ENCODE peak calls at places on chromosomes 5 and 9, in four cellular contexts. One of them, this sample, is unnamed.
A peak's percentile ranks its signal among the peaks of the same experiment; 100 is the strongest.

GRCh38 chr9:72193478-72193881 is 44.2 kb downstream of the GDA start:
- DNase-seq in IMR-90: no peak
- DNase-seq in H9: peak; percentile 36
- DNase-seq in H1: no peak
- DNase-seq in this sample: peak; percentile 22

GRCh38 chr5:159262472-159262858 is 625 bp upstream of the UBLCP1 start:
- DNase-seq in IMR-90: peak; percentile 45
- DNase-seq in H9: no peak
- DNase-seq in H1: no peak
- DNase-seq in this sample: no peak

GRCh38 chr9:127862075-127863011 is 7.9 kb upstream of the ENG start:
- DNase-seq in IMR-90: no peak
- DNase-seq in H9: no peak
- DNase-seq in H1: no peak
- DNase-seq in this sample: no peak

GRCh38 chr9:106307670-106308069 is 555.3 kb upstream of the ZNF462 start:
- DNase-seq in IMR-90: no peak
- DNase-seq in H9: no peak
- DNase-seq in H1: no peak
- DNase-seq in this sample: no peak

GRCh38 chr5:124752854-124753720 is 6.6 kb upstream of the ZNF608 start:
- DNase-seq in IMR-90: no peak
- DNase-seq in H9: no peak
- DNase-seq in H1: no peak
- DNase-seq in this sample: peak; percentile 88

GRCh38 chr5:165410476-165410875 is 1905.1 kb downstream of the MAT2B start:
- DNase-seq in IMR-90: no peak
- DNase-seq in H9: no peak
- DNase-seq in H1: no peak
- DNase-seq in this sample: no peak

GRCh38 chr5:171850354-171850947 is 64.8 kb downstream of the SMIM23 start:
- DNase-seq in IMR-90: no peak
- DNase-seq in H9: peak; percentile 69
- DNase-seq in H1: no peak
- DNase-seq in this sample: peak; percentile 90

GRCh38 chr5:139833525-139833924 is 37.9 kb downstream of the PSD2 start:
- DNase-seq in IMR-90: no peak
- DNase-seq in H9: no peak
- DNase-seq in H1: no peak
- DNase-seq in this sample: no peak

GRCh38 chr5:168364738-168365550 is 73.5 kb downstream of the WWC1 start:
- DNase-seq in IMR-90: peak; percentile 63
- DNase-seq in H9: peak; percentile 65
- DNase-seq in H1: peak; percentile 57
- DNase-seq in this sample: peak; percentile 86

GRCh38 chr9:110125207-110125751 is 82.7 kb downstream of the C9orf152 start:
- DNase-seq in IMR-90: peak; percentile 98
- DNase-seq in H9: peak; percentile 88
- DNase-seq in H1: peak; percentile 69
- DNase-seq in this sample: peak; percentile 94

GRCh38 chr5:13957032-13957645 is 12.7 kb upstream of the DNAH5 start:
- DNase-seq in IMR-90: peak; percentile 78
- DNase-seq in H9: no peak
- DNase-seq in H1: no peak
- DNase-seq in this sample: peak; percentile 74

GRCh38 chr5:56402273-56403223 is 169.4 kb upstream of the ANKRD55 start:
- DNase-seq in IMR-90: no peak
- DNase-seq in H9: no peak
- DNase-seq in H1: no peak
- DNase-seq in this sample: peak; percentile 52

GRCh38 chr5:140632366-140633080 is 452 bp downstream of the CD14 start:
- DNase-seq in IMR-90: peak; percentile 54
- DNase-seq in H9: no peak
- DNase-seq in H1: no peak
- DNase-seq in this sample: no peak

GRCh38 chr5:150235548-150235895 is 45.7 kb downstream of the SLC6A7 start:
- DNase-seq in IMR-90: no peak
- DNase-seq in H9: no peak
- DNase-seq in H1: no peak
- DNase-seq in this sample: no peak

GRCh38 chr9:15070716-15071115 is 160.5 kb upstream of the FREM1 start:
- DNase-seq in IMR-90: no peak
- DNase-seq in H9: no peak
- DNase-seq in H1: no peak
- DNase-seq in this sample: no peak

GRCh38 chr5:145471831-145472616 is 363.1 kb downstream of the PRELID2 start:
- DNase-seq in IMR-90: peak; percentile 36
- DNase-seq in H9: no peak
- DNase-seq in H1: no peak
- DNase-seq in this sample: peak; percentile 61

GRCh38 chr9:101758300-101758930 is 20.0 kb upstream of the GRIN3A start:
- DNase-seq in IMR-90: no peak
- DNase-seq in H9: no peak
- DNase-seq in H1: no peak
- DNase-seq in this sample: no peak

GRCh38 chr9:34993502-34994428 is 4.2 kb downstream of the DNAJB5 start:
- DNase-seq in IMR-90: peak; percentile 61
- DNase-seq in H9: peak; percentile 78
- DNase-seq in H1: no peak
- DNase-seq in this sample: peak; percentile 93

GRCh38 chr5:91126448-91126847 is 256.7 kb downstream of the ARRDC3 start:
- DNase-seq in IMR-90: peak; percentile 94
- DNase-seq in H9: no peak
- DNase-seq in H1: no peak
- DNase-seq in this sample: no peak

GRCh38 chr5:5335708-5336211 is 86.7 kb upstream of the ICE1 start:
- DNase-seq in IMR-90: peak; percentile 29
- DNase-seq in H9: no peak
- DNase-seq in H1: no peak
- DNase-seq in this sample: peak; percentile 45

GRCh38 chr9:68446836-68447235 is 90.4 kb downstream of the PGM5 start:
- DNase-seq in IMR-90: peak; percentile 44
- DNase-seq in H9: no peak
- DNase-seq in H1: no peak
- DNase-seq in this sample: no peak

GRCh38 chr5:151553130-151553670 is 37.9 kb downstream of the FAT2 start:
- DNase-seq in IMR-90: no peak
- DNase-seq in H9: no peak
- DNase-seq in H1: no peak
- DNase-seq in this sample: no peak

GRCh38 chr5:80705216-80705769 is 50.5 kb upstream of the DHFR start:
- DNase-seq in IMR-90: no peak
- DNase-seq in H9: no peak
- DNase-seq in H1: no peak
- DNase-seq in this sample: no peak

DNA sequence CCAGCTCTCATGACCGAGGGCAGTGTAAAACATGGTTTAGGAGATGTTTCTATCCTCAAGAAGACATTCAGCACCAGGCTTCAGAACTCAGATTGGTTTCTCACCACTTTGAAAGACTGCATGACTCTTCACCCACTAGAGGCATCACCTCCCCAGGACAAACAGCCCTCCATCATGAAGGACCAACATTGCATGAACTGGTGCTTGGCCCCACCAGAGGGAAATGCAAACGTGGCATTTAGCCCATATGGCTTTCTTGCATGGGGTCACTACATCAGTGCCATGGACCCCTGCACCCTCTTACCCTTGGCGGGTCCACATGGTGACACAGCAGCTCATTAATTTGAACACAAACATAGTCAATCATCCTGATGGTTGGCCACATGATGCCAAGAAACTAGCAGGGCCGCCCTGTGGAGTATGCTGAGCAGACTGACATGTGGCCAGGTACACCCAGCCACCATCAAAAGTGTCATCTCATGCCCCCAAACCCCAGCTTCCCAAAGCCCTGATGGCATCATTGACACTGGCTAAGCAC is 129.5 kb upstream of the FSTL4 start:
- DNase-seq in IMR-90: no peak
- DNase-seq in H9: no peak
- DNase-seq in H1: no peak
- DNase-seq in this sample: no peak
- H4K5ac ChIP-seq in IMR-90: no peak overlapping the region
- H4K5ac ChIP-seq in H9: no peak overlapping the region
- H4K5ac ChIP-seq in H1: no peak overlapping the region
- H4K5ac ChIP-seq in this sample: no peak overlapping the region

GRCh38 chr5:115461093-115461492 is 83.5 kb downstream of the FEM1C start:
- DNase-seq in IMR-90: no peak
- DNase-seq in H9: no peak
- DNase-seq in H1: no peak
- DNase-seq in this sample: no peak

GRCh38 chr5:115461506-115462290 is 82.9 kb downstream of the FEM1C start:
- DNase-seq in IMR-90: peak; percentile 90
- DNase-seq in H9: no peak
- DNase-seq in H1: no peak
- DNase-seq in this sample: no peak

GRCh38 chr5:115457985-115458384 is 86.6 kb downstream of the FEM1C start:
- DNase-seq in IMR-90: no peak
- DNase-seq in H9: no peak
- DNase-seq in H1: no peak
- DNase-seq in this sample: peak; percentile 20

GRCh38 chr5:115459844-115460243 is 84.7 kb downstream of the FEM1C start:
- DNase-seq in IMR-90: peak; percentile 61
- DNase-seq in H9: no peak
- DNase-seq in H1: no peak
- DNase-seq in this sample: no peak

DNA sequence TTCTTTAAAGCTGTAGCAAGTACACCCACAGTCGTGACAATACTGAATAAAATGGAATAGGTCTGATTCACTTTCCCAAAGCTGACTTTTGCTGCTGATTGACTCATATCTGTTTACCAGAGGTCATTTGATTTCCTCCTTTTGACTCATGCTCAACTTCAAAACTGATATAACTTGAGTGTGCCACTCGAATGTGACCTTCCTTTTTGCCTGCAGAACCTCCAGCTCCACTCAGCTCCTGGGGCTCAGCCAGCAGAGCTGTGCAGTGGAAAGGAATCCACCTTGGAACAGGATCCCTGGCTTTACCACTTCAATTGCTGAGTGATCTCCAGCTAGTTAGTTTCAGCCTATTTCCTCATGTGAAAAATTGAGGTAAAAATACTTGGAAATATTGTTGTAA is 84.1 kb downstream of the FEM1C start:
- DNase-seq in IMR-90: peak; percentile 92
- DNase-seq in H9: no peak
- DNase-seq in H1: no peak
- DNase-seq in this sample: no peak
- H3K4me1 ChIP-seq in IMR-90: peaks cover 9% of the 10 kb centered on the region
- H3K4me1 ChIP-seq in H9: peaks cover 5% of the 10 kb centered on the region
- H3K4me1 ChIP-seq in H1: no peaks in the 10 kb centered on the region
- H3K4me1 ChIP-seq in this sample: no peaks in the 10 kb centered on the region

GRCh38 chr5:177526791-177527190 is 10.0 kb upstream of the DDX41 start:
- DNase-seq in IMR-90: no peak
- DNase-seq in H9: no peak
- DNase-seq in H1: no peak
- DNase-seq in this sample: no peak
- H3K79me1 ChIP-seq in IMR-90: peaks cover 65% of the 10 kb centered on the region
- H3K79me1 ChIP-seq in H9: no peaks in the 10 kb centered on the region
- H3K79me1 ChIP-seq in H1: peaks cover 3% of the 10 kb centered on the region
- H3K79me1 ChIP-seq in this sample: no peaks in the 10 kb centered on the region

DNA sequence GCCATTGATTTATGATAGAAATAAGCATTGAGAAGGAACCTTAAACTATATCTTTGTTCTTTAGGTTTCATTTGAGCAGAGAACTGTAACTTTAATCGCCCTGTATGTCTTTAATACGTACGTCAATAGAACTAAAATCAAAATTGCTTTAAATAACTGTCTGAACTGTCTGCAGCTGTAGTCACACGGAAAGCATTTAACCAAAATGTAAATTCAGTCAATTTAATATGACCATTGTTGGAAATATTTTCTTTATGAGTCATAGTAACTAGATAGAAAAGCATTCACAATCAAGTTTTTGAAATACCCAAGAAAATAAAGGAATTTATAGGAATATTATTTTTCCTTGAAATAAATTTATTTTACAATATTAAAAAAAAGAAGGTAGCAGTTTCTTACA is 157.1 kb upstream of the CDH6 start:
- DNase-seq in IMR-90: peak; percentile 84
- DNase-seq in H9: no peak
- DNase-seq in H1: no peak
- DNase-seq in this sample: no peak
- H4K5ac ChIP-seq in IMR-90: no peak overlapping the region
- H4K5ac ChIP-seq in H9: no peak overlapping the region
- H4K5ac ChIP-seq in H1: no peak overlapping the region
- H4K5ac ChIP-seq in this sample: no peak overlapping the region

DNA sequence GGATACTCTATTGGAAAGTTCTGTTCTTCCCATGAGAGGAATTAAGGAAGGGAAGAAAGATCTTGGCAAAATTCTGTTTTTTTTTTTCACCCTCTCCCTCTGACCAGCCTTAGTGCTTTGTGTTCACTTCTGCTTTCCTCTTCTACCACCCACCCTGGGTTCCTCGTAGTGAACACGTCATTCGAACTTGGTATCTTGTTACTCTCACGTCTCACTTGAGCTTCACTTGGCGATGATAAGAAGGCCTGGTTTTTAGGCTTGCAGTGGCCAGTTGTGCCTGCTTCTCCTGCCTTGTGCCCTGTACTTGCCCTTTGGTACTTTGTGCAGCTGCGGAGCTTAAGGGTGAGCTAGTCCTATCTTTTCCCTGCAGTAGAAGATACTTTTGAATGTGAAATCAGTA is 67.1 kb downstream of the ARHGAP26 start:
- DNase-seq in IMR-90: no peak
- DNase-seq in H9: no peak
- DNase-seq in H1: no peak
- DNase-seq in this sample: no peak
- H3K4me1 ChIP-seq in IMR-90: peaks cover 6% of the 10 kb centered on the region
- H3K4me1 ChIP-seq in H9: peaks cover 2% of the 10 kb centered on the region
- H3K4me1 ChIP-seq in H1: no peaks in the 10 kb centered on the region
- H3K4me1 ChIP-seq in this sample: no peaks in the 10 kb centered on the region

DNA sequence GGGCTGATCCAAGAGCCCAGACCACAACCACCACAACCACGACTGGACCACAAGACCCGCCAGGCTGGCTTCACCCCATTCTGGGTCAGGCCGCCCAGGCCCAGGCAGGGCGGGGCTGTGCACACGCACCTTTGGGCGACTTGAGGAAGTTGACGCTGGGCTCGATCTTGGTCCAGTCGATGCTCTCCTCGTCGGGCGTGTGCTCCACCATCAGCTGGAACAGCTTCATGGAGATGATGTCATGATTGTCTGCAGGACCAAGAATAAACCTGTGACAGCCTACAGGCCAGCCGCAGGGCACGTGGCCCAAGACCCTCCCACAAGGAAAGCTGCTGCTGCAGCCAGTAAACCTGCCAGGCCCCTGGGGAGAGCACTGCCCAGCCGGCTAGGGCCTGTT is 17.3 kb downstream of the LMAN2 start:
- DNase-seq in IMR-90: no peak
- DNase-seq in H9: no peak
- DNase-seq in H1: no peak
- DNase-seq in this sample: no peak
- H3K79me1 ChIP-seq in IMR-90: peaks cover 17% of the 10 kb centered on the region
- H3K79me1 ChIP-seq in H9: no peaks in the 10 kb centered on the region
- H3K79me1 ChIP-seq in H1: peaks cover 4% of the 10 kb centered on the region
- H3K79me1 ChIP-seq in this sample: peaks cover 4% of the 10 kb centered on the region

This sample was measured in mesendoderm.